ENCODE peak calls at places on chromosomes 4 and X, in ten cellular contexts. Z is left colon; H is EH; A is KBM-7; E is breast epithelium; S is activated naive CD4-positive, alpha-beta T cell treated with anti-CD3 and anti-CD28 coated beads for 36 hours; M is amygdala; L is NCI-H1092 treated with DMSO at 0.1 percent for 48 hours; F is NCI-H1930; Q is tibial nerve. D is an unnamed sample.

GRCh38 chr4:110155632-110156031 is 42.8 kb downstream of the ELOVL6 start:
- DNase-seq in L (no peak), E (no peak), H (no peak), S (no peak), Q (no peak), M (no peak), A (no peak), F (no peak), Z (no peak), D (no peak)

GRCh38 chr4:118741456-118741855 is 56.3 kb downstream of the METTL14 start:
- DNase-seq in Q (no peak), L (no peak), H (no peak), E (no peak), Z (no peak), S (no peak), F (no peak), A (no peak), M (no peak), D (no peak)

GRCh38 chr4:105963461-105964400 is 68.5 kb downstream of the NPNT start:
- DNase-seq in S (no peak), A (no peak), E (no peak), H (peak), M (no peak), Z (no peak), F (no peak), Q (no peak), L (no peak), D (no peak)

GRCh38 chr4:89799071-89799470 is 37.9 kb downstream of the SNCA start:
- DNase-seq in E (no peak), Z (no peak), H (no peak), F (no peak), M (no peak), L (no peak), S (no peak), A (no peak), Q (no peak), D (no peak)

GRCh38 chrX:16788477-16788876 is 2.2 kb downstream of the TXLNG start:
- DNase-seq in L (no peak), Z (no peak), M (no peak), H (no peak), S (peak), Q (peak), F (no peak), A (no peak), E (no peak), D (no peak)

GRCh38 chr4:81257841-81258240 is 42.8 kb upstream of the PRKG2 start:
- DNase-seq in A (no peak), Q (no peak), F (no peak), M (no peak), H (no peak), E (no peak), L (no peak), Z (no peak), S (no peak), D (no peak)

GRCh38 chr4:15423285-15423711 is 4.5 kb upstream of the C1QTNF7 start:
- DNase-seq in A (no peak), H (no peak), E (no peak), Q (no peak), F (no peak), Z (no peak), L (no peak), S (peak), M (no peak), D (no peak)

GRCh38 chr4:116332508-116332907 is 752.9 kb downstream of the TRAM1L1 start:
- DNase-seq in A (peak), Q (no peak), L (no peak), H (no peak), M (no peak), S (no peak), Z (no peak), F (no peak), E (no peak), D (no peak)

GRCh38 chr4:139227729-139228404 is 50.8 kb upstream of the ELF2 start:
- DNase-seq in A (peak), S (peak), Q (no peak), E (no peak), L (no peak), F (no peak), M (no peak), Z (no peak), H (peak), D (no peak)

GRCh38 chr4:140622333-140622958 is 53.7 kb upstream of the UCP1 start:
- DNase-seq in S (no peak), Z (no peak), E (no peak), A (no peak), L (no peak), F (no peak), Q (no peak), H (no peak), M (no peak), D (no peak)

GRCh38 chr4:78213218-78213617 is 156.1 kb downstream of the FRAS1 start:
- DNase-seq in Z (no peak), Q (no peak), F (no peak), H (no peak), L (peak), S (no peak), M (no peak), A (no peak), E (no peak), D (no peak)

GRCh38 chr4:1402021-1402515 is 4.2 kb downstream of the NKX1-1 start:
- DNase-seq in Z (peak), A (no peak), F (no peak), S (no peak), L (no peak), Q (no peak), E (peak), H (no peak), M (no peak), D (peak)

GRCh38 chr4:22897520-22898108 is 204.9 kb downstream of the GBA3 start:
- DNase-seq in A (peak), M (no peak), E (no peak), L (peak), S (peak), Z (no peak), Q (no peak), F (peak), H (peak), D (no peak)

GRCh38 chr4:173367946-173368345 is 2.8 kb upstream of the SAP30 start:
- DNase-seq in M (no peak), L (no peak), F (no peak), S (no peak), A (no peak), E (no peak), H (peak), Q (no peak), Z (no peak), D (no peak)

GRCh38 chr4:37892641-37893040 is 1.8 kb downstream of the TBC1D1 start:
- DNase-seq in Z (no peak), S (peak), L (no peak), F (no peak), E (no peak), H (no peak), M (no peak), A (peak), Q (no peak), D (peak)

GRCh38 chrX:1534321-1535168 is 2.4 kb downstream of the P2RY8 start:
- DNase-seq in H (no peak), A (peak), E (no peak), L (no peak), M (no peak), Q (no peak), F (no peak), Z (no peak), S (peak), D (peak)

GRCh38 chrX:22278375-22278774 is 5.7 kb downstream of the CBLL2 start:
- DNase-seq in H (no peak), A (peak), L (no peak), Z (no peak), S (no peak), M (no peak), E (no peak), F (no peak), Q (no peak), D (no peak)

GRCh38 chr4:7980036-7980435 is 40.4 kb upstream of the AFAP1 start:
- DNase-seq in Z (no peak), A (no peak), H (peak), E (no peak), S (no peak), M (no peak), F (no peak), L (no peak), Q (no peak), D (no peak)